ENCODE peak calls at places on chromosomes 16 and 17, in nine cellular contexts. Q is activated CD4-positive, alpha-beta T cell treated with anti-CD3 and anti-CD28 coated beads, Interleukin-2, amount 10 ng/mL, durations not matched to agents 7 days and 5 days; A is activated CD8-positive, alpha-beta memory T cell treated with anti-CD3 and anti-CD28 coated beads for 48 hours; Z is substantia nigra; X is CD8-positive, alpha-beta T cell; G is AG04449; P is colonic mucosa; B is NCI-H1417; Y is neuronal stem cell. V is an unnamed sample.

GRCh38 chr17:81106716-81107115 is 58.6 kb upstream of the PVALEF start:
- DNase-seq in Q (no peak), A (no peak), Z (no peak), X (no peak), G (no peak), P (no peak), B (no peak), Y (no peak), V (no peak)

GRCh38 chr17:32156656-32157055 is 14.4 kb downstream of the RHOT1 start:
- DNase-seq in Q (no peak), A (no peak), Z (no peak), X (no peak), G (no peak), P (no peak), B (peak), Y (no peak), V (no peak)

GRCh38 chr17:76872221-76872873 is 4.1 kb downstream of the MGAT5B start:
- DNase-seq in Q (no peak), A (peak), Z (no peak), X (no peak), G (peak), P (no peak), B (no peak), Y (no peak), V (no peak)

GRCh38 chr17:22692066-22692800 is 999.9 kb downstream of the KCNJ18 start:
- DNase-seq in Q (no peak), A (no peak), Z (no peak), X (peak), G (no peak), P (no peak), B (no peak), Y (no peak), V (no peak)

GRCh38 chr17:50201226-50201854 is at the start of gene COL1A1:
- DNase-seq in Q (no peak), A (no peak), Z (no peak), X (no peak), G (no peak), P (peak), B (no peak), Y (no peak), V (no peak)

GRCh38 chr16:29111421-29111820 is 126.6 kb downstream of the LAT start:
- DNase-seq in Q (no peak), A (no peak), Z (no peak), X (no peak), G (no peak), P (no peak), B (no peak), Y (no peak), V (no peak)

GRCh38 chr17:10081571-10082169 is 116.7 kb downstream of the GAS7 start:
- DNase-seq in Q (no peak), A (no peak), Z (no peak), X (no peak), G (no peak), P (no peak), B (no peak), Y (no peak), V (no peak)

GRCh38 chr17:47895254-47895855 is 681 bp upstream of the SP2 start:
- DNase-seq in Q (peak), A (no peak), Z (no peak), X (no peak), G (no peak), P (peak), B (no peak), Y (no peak), V (no peak)

GRCh38 chr17:36935681-36936454 is 1.4 kb upstream of the LHX1 start:
- DNase-seq in Q (no peak), A (no peak), Z (no peak), X (no peak), G (no peak), P (no peak), B (peak), Y (no peak), V (peak)

GRCh38 chr16:85768225-85768624 is 17.3 kb upstream of the C16orf74 start:
- DNase-seq in Q (no peak), A (no peak), Z (no peak), X (no peak), G (no peak), P (no peak), B (no peak), Y (no peak), V (no peak)

GRCh38 chr16:86634290-86634689 is 55.9 kb downstream of the FOXL1 start:
- DNase-seq in Q (no peak), A (no peak), Z (no peak), X (no peak), G (no peak), P (no peak), B (no peak), Y (no peak), V (no peak)

GRCh38 chr17:79897243-79898063 is 58.2 kb upstream of the CBX4 start:
- DNase-seq in Q (no peak), A (no peak), Z (no peak), X (no peak), G (no peak), P (no peak), B (no peak), Y (no peak), V (no peak)

GRCh38 chr16:80837421-80838263 is 33.2 kb upstream of the CDYL2 start:
- DNase-seq in Q (no peak), A (no peak), Z (no peak), X (no peak), G (no peak), P (no peak), B (no peak), Y (no peak), V (no peak)

GRCh38 chr17:75693500-75694481 is 26.7 kb downstream of the SAP30BP start:
- DNase-seq in Q (no peak), A (no peak), Z (peak), X (no peak), G (peak), P (no peak), B (no peak), Y (peak), V (peak)

GRCh38 chr17:4453821-4454591 is 20.3 kb downstream of the SPNS3 start:
- DNase-seq in Q (no peak), A (no peak), Z (no peak), X (no peak), G (no peak), P (peak), B (no peak), Y (no peak), V (no peak)

GRCh38 chr17:73255671-73256181 is 6.0 kb downstream of the CPSF4L start:
- DNase-seq in Q (peak), A (no peak), Z (peak), X (peak), G (no peak), P (peak), B (peak), Y (peak), V (peak)

GRCh38 chr16:11679941-11680911 is 12.0 kb downstream of the SNN start:
- DNase-seq in Q (no peak), A (no peak), Z (no peak), X (no peak), G (no peak), P (no peak), B (no peak), Y (no peak), V (no peak)

GRCh38 chr16:58127634-58128033 is 1.5 kb downstream of the CFAP20 start:
- DNase-seq in Q (no peak), A (no peak), Z (no peak), X (no peak), G (no peak), P (no peak), B (no peak), Y (no peak), V (no peak)

GRCh38 chr17:54891176-54891821 is 9.4 kb upstream of the TOM1L1 start:
- DNase-seq in Q (no peak), A (no peak), Z (no peak), X (no peak), G (no peak), P (no peak), B (peak), Y (peak), V (peak)

GRCh38 chr17:44356241-44356640 is 7.4 kb downstream of the FAM171A2 start:
- DNase-seq in Q (no peak), A (no peak), Z (no peak), X (no peak), G (no peak), P (no peak), B (no peak), Y (no peak), V (no peak)

GRCh38 chr16:49120631-49121030 is 161.0 kb downstream of the CBLN1 start:
- DNase-seq in Q (no peak), A (no peak), Z (no peak), X (no peak), G (no peak), P (no peak), B (no peak), Y (no peak), V (no peak)

GRCh38 chr16:1300664-1301476 is 8.6 kb upstream of the UBE2I start:
- DNase-seq in Q (peak), A (peak), Z (peak), X (peak), G (no peak), P (peak), B (no peak), Y (peak), V (peak)

GRCh38 chr17:82959242-82959930 is 119.6 kb upstream of the ZNF750 start:
- DNase-seq in Q (no peak), A (no peak), Z (no peak), X (no peak), G (no peak), P (no peak), B (no peak), Y (no peak), V (no peak)

GRCh38 chr16:67209565-67209964 is 10.6 kb downstream of the ELMO3 start:
- DNase-seq in Q (no peak), A (no peak), Z (no peak), X (no peak), G (no peak), P (no peak), B (no peak), Y (no peak), V (no peak)

GRCh38 chr17:66772148-66772812 is 62.6 kb upstream of the CACNG5 start:
- DNase-seq in Q (no peak), A (no peak), Z (no peak), X (no peak), G (no peak), P (no peak), B (no peak), Y (no peak), V (no peak)

GRCh38 chr16:375212-375611 is 4.9 kb upstream of the MRPL28 start:
- DNase-seq in Q (no peak), A (no peak), Z (no peak), X (no peak), G (no peak), P (no peak), B (no peak), Y (no peak), V (no peak)

GRCh38 chr16:84278968-84279367 is 15.7 kb upstream of the WFDC1 start:
- DNase-seq in Q (no peak), A (no peak), Z (peak), X (no peak), G (no peak), P (no peak), B (peak), Y (peak), V (peak)

GRCh38 chr17:64155751-64156544 is 26.0 kb upstream of the ERN1 start:
- DNase-seq in Q (no peak), A (no peak), Z (peak), X (no peak), G (no peak), P (peak), B (no peak), Y (no peak), V (peak)

GRCh38 chr17:29007456-29008455 is 1.9 kb upstream of the SEZ6 start:
- DNase-seq in Q (no peak), A (no peak), Z (no peak), X (no peak), G (no peak), P (no peak), B (peak), Y (no peak), V (no peak)

GRCh38 chr16:48609453-48610023 is 442 bp downstream of the N4BP1 start:
- DNase-seq in Q (peak), A (peak), Z (no peak), X (peak), G (no peak), P (peak), B (peak), Y (no peak), V (peak)

V was measured in retina.